ENCODE peak calls at places on chromosomes 16 and 17, in nine cellular contexts. V is hepatic stellate cell, W is adrenal gland, L is Calu3, J is fibroblast of villous mesenchyme, X is body of pancreas, A is GM12891, M is HAP-1, H is left ventricle myocardium superior. U is an unnamed sample.

GRCh38 chr16:57284206-57284951 is at the start of gene PLLP:
- DNase-seq in V (peak; percentile 58), W (peak; percentile 42), L (peak; percentile 87), J (peak; percentile 27), X (peak; percentile 71), A (peak; percentile 78), M (peak; percentile 18), H (peak; percentile 56), U (no peak)

GRCh38 chr16:1431497-1432270 is 806 bp downstream of the PERCC1 start:
- DNase-seq in V (no peak), W (no peak), L (no peak), J (no peak), X (no peak), A (no peak), M (no peak), H (no peak), U (no peak)

GRCh38 chr17:41687828-41688640 is 651 bp upstream of the EIF1 start:
- DNase-seq in V (no peak), W (peak; percentile 84), L (peak; percentile 88), J (peak; percentile 16), X (peak; percentile 67), A (no peak), M (no peak), H (peak; percentile 63), U (no peak)

GRCh38 chr17:20045476-20045875 is 36.3 kb downstream of the SPECC1 start:
- DNase-seq in V (no peak), W (no peak), L (no peak), J (no peak), X (no peak), A (no peak), M (no peak), H (no peak), U (no peak)

GRCh38 chr16:12612598-12613101 is 191.0 kb downstream of the CPPED1 start:
- DNase-seq in V (no peak), W (no peak), L (peak; percentile 74), J (no peak), X (no peak), A (no peak), M (no peak), H (no peak), U (no peak)

GRCh38 chr17:13027246-13027645 is 9.4 kb upstream of the ELAC2 start:
- DNase-seq in V (no peak), W (no peak), L (no peak), J (no peak), X (no peak), A (no peak), M (no peak), H (no peak), U (no peak)

GRCh38 chr17:72056727-72057290 is 64.0 kb upstream of the SOX9 start:
- DNase-seq in V (no peak), W (no peak), L (no peak), J (no peak), X (no peak), A (no peak), M (no peak), H (no peak), U (no peak)

GRCh38 chr17:71793550-71793949 is 327.3 kb upstream of the SOX9 start:
- DNase-seq in V (no peak), W (no peak), L (no peak), J (no peak), X (no peak), A (no peak), M (no peak), H (no peak), U (no peak)

GRCh38 chr16:12440233-12440530 is 363.5 kb downstream of the CPPED1 start:
- DNase-seq in V (no peak), W (no peak), L (no peak), J (peak; percentile 7), X (no peak), A (no peak), M (no peak), H (no peak), U (no peak)

GRCh38 chr17:20073056-20073979 is 64.2 kb downstream of the SPECC1 start:
- DNase-seq in V (no peak), W (peak; percentile 49), L (no peak), J (peak; percentile 42), X (no peak), A (no peak), M (no peak), H (peak; percentile 73), U (no peak)

GRCh38 chr17:76687278-76688164 is 23.2 kb downstream of the MXRA7 start:
- DNase-seq in V (no peak), W (peak; percentile 50), L (no peak), J (peak; percentile 88), X (no peak), A (no peak), M (no peak), H (peak; percentile 85), U (no peak)

GRCh38 chr16:8583199-8583598 is 7.1 kb downstream of the TMEM114 start:
- DNase-seq in V (no peak), W (no peak), L (no peak), J (no peak), X (no peak), A (no peak), M (no peak), H (no peak), U (no peak)

GRCh38 chr16:4660454-4661007 is 32.8 kb upstream of the NUDT16L1 start:
- DNase-seq in V (peak; percentile 59), W (no peak), L (no peak), J (peak; percentile 39), X (peak; percentile 44), A (no peak), M (no peak), H (peak; percentile 73), U (no peak)

GRCh38 chr17:10031102-10031501 is 126.0 kb upstream of the RCVRN start:
- DNase-seq in V (no peak), W (no peak), L (no peak), J (no peak), X (no peak), A (no peak), M (no peak), H (no peak), U (peak; percentile 83)

GRCh38 chr16:46973457-46974324 is at the start of gene DNAJA2:
- DNase-seq in V (peak; percentile 91), W (peak; percentile 93), L (peak; percentile 97), J (peak; percentile 91), X (peak; percentile 91), A (peak; percentile 82), M (peak; percentile 83), H (peak; percentile 96), U (peak; percentile 80)

GRCh38 chr17:80317706-80317980 is 57.0 kb downstream of the RNF213 start:
- DNase-seq in V (no peak), W (no peak), L (no peak), J (no peak), X (no peak), A (no peak), M (no peak), H (no peak), U (no peak)

U was measured in foreskin melanocyte.